ENCODE peak calls at places on chromosomes 13 and 19, in five cellular contexts. Q is esophagus muscularis mucosa, H is stomach, K is breast epithelium, U is sigmoid colon. M is an unnamed sample.

GRCh38 chr13:92175330-92175729 is 776.9 kb downstream of the GPC5 start:
- DNase-seq in K (no peak), U (no peak), H (no peak), Q (no peak), M (no peak)

GRCh38 chr19:29383696-29384095 is 142.1 kb upstream of the VSTM2B start:
- DNase-seq in H (no peak), K (no peak), U (peak), Q (no peak), M (no peak)

GRCh38 chr19:13652810-13653590 is 111.3 kb upstream of the MRI1 start:
- DNase-seq in H (no peak), U (no peak), K (no peak), Q (no peak), M (no peak)

GRCh38 chr13:106212436-106213010 is 322.9 kb downstream of the EFNB2 start:
- DNase-seq in Q (no peak), H (no peak), K (no peak), U (no peak), M (no peak)

GRCh38 chr19:12841094-12841493 is 2.8 kb downstream of the MAST1 start:
- DNase-seq in Q (no peak), U (no peak), K (no peak), H (no peak), M (no peak)

GRCh38 chr13:110127986-110128511 is 178.9 kb downstream of the COL4A1 start:
- DNase-seq in H (no peak), U (no peak), K (no peak), Q (peak), M (no peak)

GRCh38 chr13:31409678-31410356 is 210.0 kb downstream of the B3GLCT start:
- DNase-seq in Q (peak), K (no peak), U (no peak), H (no peak), M (no peak)

GRCh38 chr13:48188640-48189039 is 44.4 kb upstream of the ITM2B start:
- DNase-seq in U (no peak), H (no peak), K (no peak), Q (no peak), M (no peak)

GRCh38 chr13:26228080-26228479 is 6.0 kb upstream of the RNF6 start:
- DNase-seq in Q (no peak), K (no peak), H (no peak), U (no peak), M (no peak)

GRCh38 chr13:41401371-41401770 is 56.0 kb upstream of the RGCC start:
- DNase-seq in H (no peak), Q (peak), U (no peak), K (no peak), M (no peak)

GRCh38 chr19:4694211-4694987 is 24.3 kb upstream of the MYDGF start:
- DNase-seq in H (peak), U (peak), K (peak), Q (no peak), M (no peak)

GRCh38 chr13:98571955-98572662 is 4.8 kb downstream of the STK24 start:
- DNase-seq in U (no peak), K (no peak), H (no peak), Q (no peak), M (no peak)

GRCh38 chr19:31120952-31121351 is 228.3 kb downstream of the TSHZ3 start:
- DNase-seq in U (no peak), H (no peak), K (no peak), Q (no peak), M (no peak)

GRCh38 chr19:23071087-23071511 is 45.7 kb upstream of the ZNF730 start:
- DNase-seq in K (no peak), U (peak), Q (no peak), H (no peak), M (no peak)

GRCh38 chr19:35349614-35350521 is 2.2 kb downstream of the FFAR1 start:
- DNase-seq in H (no peak), K (peak), Q (peak), U (peak), M (no peak)

GRCh38 chr13:75739244-75739868 is 103.2 kb downstream of the LMO7 start:
- DNase-seq in K (no peak), Q (no peak), H (no peak), U (no peak), M (no peak)

GRCh38 chr19:16585808-16586476 is 13.7 kb upstream of the SLC35E1 start:
- DNase-seq in Q (no peak), H (no peak), K (no peak), U (no peak), M (no peak)

GRCh38 chr13:79933389-79933788 is 407.5 kb downstream of the SPRY2 start:
- DNase-seq in H (no peak), Q (no peak), U (no peak), K (no peak), M (no peak)

GRCh38 chr19:7746903-7747884 is at the start of gene CD209:
- DNase-seq in Q (no peak), U (peak), H (no peak), K (peak), M (no peak)

GRCh38 chr13:27770809-27771208 is 21.5 kb upstream of the GSX1 start:
- DNase-seq in H (no peak), Q (no peak), K (no peak), U (no peak), M (no peak)

DNA sequence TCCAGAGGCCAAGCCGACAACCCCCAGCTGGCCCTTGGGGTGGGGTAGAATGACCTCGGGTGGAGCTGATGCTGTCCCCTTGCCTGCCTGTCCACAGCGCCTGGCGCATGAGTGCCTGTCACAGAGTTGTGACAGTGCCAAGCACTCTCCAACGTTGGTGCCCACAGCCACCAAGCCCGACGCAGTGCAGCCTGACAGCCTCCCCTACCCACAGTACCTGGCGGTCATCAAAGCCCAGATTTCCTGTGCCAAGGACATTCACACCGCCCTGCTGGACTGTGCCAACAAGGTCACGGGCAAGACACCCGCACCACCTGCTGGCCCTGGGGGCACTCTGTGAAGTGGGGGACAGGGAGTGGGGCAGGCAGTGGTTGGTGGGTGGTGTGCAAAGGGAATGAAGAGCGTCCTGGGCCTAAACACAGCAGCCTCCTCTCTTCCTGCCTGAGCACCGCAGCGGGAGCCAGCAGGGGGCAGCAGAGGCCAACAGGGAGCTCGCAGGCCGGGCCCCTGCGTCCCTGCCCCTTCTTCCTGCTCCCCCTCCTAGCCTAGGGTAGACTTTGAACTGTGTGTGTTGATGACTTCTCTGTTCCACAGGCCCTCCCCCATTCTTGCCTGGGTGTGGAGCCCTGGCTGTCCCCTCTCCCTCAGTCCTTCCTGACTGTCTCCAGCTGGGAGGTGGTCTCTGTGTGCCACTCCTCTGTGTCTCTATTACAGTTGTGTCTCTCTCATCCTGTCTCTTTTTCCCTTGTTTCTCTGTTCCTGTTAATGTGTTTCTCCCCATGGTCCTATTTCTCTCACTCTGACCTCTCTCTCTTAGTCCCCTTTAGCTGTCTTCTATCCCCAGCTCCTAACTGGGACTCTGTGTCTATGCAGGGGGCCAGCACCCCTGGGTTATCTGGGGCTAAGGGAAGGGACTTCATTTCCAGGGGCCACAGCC is 6.5 kb downstream of the MED29 start:
- DNase-seq in K (peak), H (peak), Q (peak), U (peak), M (peak)
- TF ChIP-seq POLR2AphosphoS5 in K (peak), H (peak), Q (peak), U (no peak), M (peak)

DNA sequence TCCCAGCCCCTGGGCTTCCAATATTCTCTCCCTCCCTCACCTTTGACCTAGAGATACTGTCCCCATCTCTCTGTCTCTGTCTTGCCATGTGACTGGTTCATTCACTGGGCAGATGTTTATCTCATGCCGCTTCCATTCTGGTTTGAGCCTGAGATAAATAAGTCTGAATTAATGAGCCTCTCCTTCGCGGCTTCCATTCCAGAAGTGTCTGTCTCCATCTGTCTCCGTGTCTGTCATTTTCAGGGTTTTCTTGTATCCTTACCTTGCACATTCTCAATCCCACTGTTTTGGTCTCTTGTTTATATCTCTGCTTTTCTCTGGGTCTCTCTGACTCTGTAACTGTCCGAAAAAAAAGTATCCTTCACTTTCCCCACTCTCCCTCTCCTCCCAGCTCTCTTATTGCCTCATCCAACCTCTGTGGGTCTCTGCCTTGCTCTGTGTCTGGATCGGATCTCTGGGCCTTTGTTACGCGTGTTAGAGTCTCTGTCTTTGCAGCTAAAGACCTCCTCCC is 4.3 kb downstream of the SPHK2 start:
- DNase-seq in Q (no peak), H (no peak), K (no peak), U (no peak), M (no peak)
- TF ChIP-seq POLR2AphosphoS5 in Q (no peak), H (no peak), K (no peak), U (no peak), M (no peak)

GRCh38 chr13:45847554-45848224 is 3.9 kb downstream of the SIAH3 start:
- DNase-seq in U (peak), K (no peak), H (peak), Q (no peak), M (no peak)
- TF ChIP-seq POLR2AphosphoS5 in U (no peak), K (no peak), H (no peak), Q (no peak), M (no peak)

GRCh38 chr19:21824679-21825078 is 11.3 kb downstream of the ZNF43 start:
- DNase-seq in U (no peak), K (no peak), Q (no peak), H (no peak), M (no peak)
- TF ChIP-seq POLR2AphosphoS5 in U (no peak), K (no peak), Q (peak), H (no peak), M (no peak)

GRCh38 chr13:45280751-45281634 is 60.0 kb downstream of the TPT1 start:
- DNase-seq in Q (no peak), K (peak), U (peak), H (peak), M (peak)
- TF ChIP-seq POLR2AphosphoS5 in Q (peak), K (no peak), U (no peak), H (no peak), M (no peak)

GRCh38 chr19:2048959-2049740 is 1.9 kb downstream of the MKNK2 start:
- DNase-seq in K (no peak), Q (no peak), U (peak), H (no peak), M (no peak)
- TF ChIP-seq POLR2AphosphoS5 in K (no peak), Q (no peak), U (no peak), H (no peak), M (no peak)

GRCh38 chr13:55560331-55560730 is 1580.4 kb upstream of the PRR20A start:
- DNase-seq in H (no peak), K (no peak), U (no peak), Q (no peak), M (no peak)
- TF ChIP-seq POLR2AphosphoS5 in H (no peak), K (no peak), U (no peak), Q (no peak), M (no peak)

GRCh38 chr13:73300718-73301425 is 242.1 kb downstream of the KLF5 start:
- DNase-seq in H (no peak), U (no peak), Q (no peak), K (no peak), M (no peak)

GRCh38 chr13:73304442-73304841 is 245.6 kb downstream of the KLF5 start:
- DNase-seq in H (no peak), Q (no peak), K (no peak), U (no peak), M (no peak)

GRCh38 chr13:73306688-73307087 is 247.9 kb downstream of the KLF5 start:
- DNase-seq in K (no peak), Q (no peak), U (no peak), H (no peak), M (no peak)

GRCh38 chr13:73307481-73307880 is 248.7 kb downstream of the KLF5 start:
- DNase-seq in U (no peak), Q (no peak), H (no peak), K (no peak), M (no peak)

DNA sequence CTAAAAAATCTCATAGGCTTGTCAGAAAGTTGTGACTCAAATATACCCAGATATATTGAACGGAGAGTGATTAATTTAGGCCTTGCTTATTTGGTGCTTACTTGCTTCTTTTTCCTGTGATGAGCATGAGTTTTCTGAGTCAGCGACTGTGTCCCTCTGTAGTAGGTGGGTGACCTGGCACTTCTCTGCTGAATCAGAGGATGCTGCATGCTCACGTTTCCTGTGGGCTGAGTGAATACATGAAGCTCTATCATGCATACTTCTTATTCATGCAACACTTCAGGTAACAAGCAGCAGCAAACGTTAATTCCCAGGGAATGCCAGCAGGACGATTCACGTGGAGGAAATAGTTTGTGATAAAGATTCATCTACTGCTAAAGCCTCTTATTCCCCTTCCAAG is 245.1 kb downstream of the KLF5 start:
- DNase-seq in H (no peak), K (no peak), Q (no peak), U (no peak), M (no peak)
- TF ChIP-seq POLR2AphosphoS5 in H (no peak), K (no peak), Q (no peak), U (no peak), M (no peak)

DNA sequence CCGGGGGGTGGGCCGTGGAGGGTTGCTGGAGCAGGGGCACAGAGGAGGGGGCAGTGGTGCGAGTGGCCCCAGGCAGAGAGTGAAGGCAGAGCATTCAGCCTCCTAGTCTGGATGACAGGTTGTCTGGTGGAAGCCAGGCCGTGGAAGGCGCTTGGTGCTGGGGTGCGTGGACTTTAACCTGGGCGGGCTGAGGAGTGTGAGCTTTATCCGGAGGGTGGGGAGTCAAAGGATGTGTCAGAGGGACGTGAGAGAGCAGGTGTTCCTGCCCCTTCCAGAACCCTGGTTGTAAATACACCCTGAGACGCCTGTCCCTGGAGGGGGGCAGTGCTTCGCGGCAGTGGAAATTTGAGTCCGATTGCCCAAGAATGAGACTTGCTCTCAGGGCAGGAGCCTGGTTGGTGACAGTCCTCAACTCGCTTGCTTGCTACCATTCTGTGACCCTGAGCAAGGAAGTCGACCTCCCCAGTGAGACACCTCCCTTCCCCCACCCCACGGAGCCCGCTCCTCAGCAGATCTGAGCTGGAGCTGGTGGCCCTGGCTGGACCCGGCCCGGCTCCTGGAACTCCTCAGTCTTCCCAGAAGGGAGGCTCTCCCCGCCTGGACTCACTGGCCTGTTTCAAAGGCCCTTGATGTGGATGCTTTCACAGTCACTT is 2.3 kb downstream of the SPPL2B start:
- DNase-seq in K (no peak), Q (no peak), H (peak), U (no peak), M (no peak)
- TF ChIP-seq POLR2AphosphoS5 in K (no peak), Q (no peak), H (peak), U (no peak), M (no peak)